ENCODE peak calls at places on chromosomes 6 and 20, in eight cellular contexts. One of them, this sample, is unnamed. For H3K4me1, the result is how much of the 10 kb centered on the place peaks cover.

GRCh38 chr20:59221049-59221748 is 57.6 kb downstream of the ZNF831 start:
- DNase-seq in HepG2: peak
- DNase-seq in CD4-positive, CD25-positive, alpha-beta regulatory T cell: no peak
- DNase-seq in lower lobe of right lung: no peak
- DNase-seq in adipocyte: peak
- DNase-seq in naive thymus-derived CD4-positive, alpha-beta T cell: no peak
- DNase-seq in Peyer's patch: no peak
- DNase-seq in hepatocyte: no peak
- DNase-seq in this sample: peak

GRCh38 chr6:2875840-2876207 is 27.3 kb downstream of the SERPINB9 start:
- DNase-seq in naive thymus-derived CD4-positive, alpha-beta T cell: no peak
- DNase-seq in hepatocyte: no peak
- DNase-seq in Peyer's patch: peak
- DNase-seq in lower lobe of right lung: peak
- DNase-seq in adipocyte: peak
- DNase-seq in CD4-positive, CD25-positive, alpha-beta regulatory T cell: no peak
- DNase-seq in HepG2: no peak
- DNase-seq in this sample: no peak

GRCh38 chr6:127518710-127519468 is at the start of gene MTCL3:
- DNase-seq in lower lobe of right lung: no peak
- DNase-seq in hepatocyte: peak
- DNase-seq in naive thymus-derived CD4-positive, alpha-beta T cell: no peak
- DNase-seq in CD4-positive, CD25-positive, alpha-beta regulatory T cell: no peak
- DNase-seq in adipocyte: peak
- DNase-seq in HepG2: no peak
- DNase-seq in Peyer's patch: no peak
- DNase-seq in this sample: no peak

GRCh38 chr6:154399097-154399496 is 42.5 kb upstream of the IPCEF1 start:
- DNase-seq in naive thymus-derived CD4-positive, alpha-beta T cell: no peak
- DNase-seq in Peyer's patch: no peak
- DNase-seq in adipocyte: no peak
- DNase-seq in CD4-positive, CD25-positive, alpha-beta regulatory T cell: no peak
- DNase-seq in HepG2: no peak
- DNase-seq in lower lobe of right lung: no peak
- DNase-seq in hepatocyte: no peak
- DNase-seq in this sample: peak

GRCh38 chr6:51684603-51685002 is 402.8 kb downstream of the PKHD1 start:
- DNase-seq in naive thymus-derived CD4-positive, alpha-beta T cell: no peak
- DNase-seq in lower lobe of right lung: no peak
- DNase-seq in Peyer's patch: no peak
- DNase-seq in CD4-positive, CD25-positive, alpha-beta regulatory T cell: no peak
- DNase-seq in adipocyte: no peak
- DNase-seq in hepatocyte: no peak
- DNase-seq in HepG2: no peak
- DNase-seq in this sample: no peak

GRCh38 chr6:141551318-141551717 is 581.4 kb upstream of the GJE1 start:
- DNase-seq in lower lobe of right lung: no peak
- DNase-seq in naive thymus-derived CD4-positive, alpha-beta T cell: no peak
- DNase-seq in hepatocyte: no peak
- DNase-seq in CD4-positive, CD25-positive, alpha-beta regulatory T cell: no peak
- DNase-seq in adipocyte: no peak
- DNase-seq in Peyer's patch: no peak
- DNase-seq in HepG2: no peak
- DNase-seq in this sample: no peak

GRCh38 chr6:69650703-69651102 is 146.1 kb downstream of the LMBRD1 start:
- DNase-seq in lower lobe of right lung: no peak
- DNase-seq in adipocyte: no peak
- DNase-seq in Peyer's patch: no peak
- DNase-seq in HepG2: no peak
- DNase-seq in naive thymus-derived CD4-positive, alpha-beta T cell: no peak
- DNase-seq in hepatocyte: no peak
- DNase-seq in CD4-positive, CD25-positive, alpha-beta regulatory T cell: no peak
- DNase-seq in this sample: no peak

GRCh38 chr6:168558686-168559085 is 117.7 kb downstream of the SMOC2 start:
- DNase-seq in adipocyte: no peak
- DNase-seq in Peyer's patch: no peak
- DNase-seq in hepatocyte: no peak
- DNase-seq in HepG2: no peak
- DNase-seq in lower lobe of right lung: no peak
- DNase-seq in CD4-positive, CD25-positive, alpha-beta regulatory T cell: no peak
- DNase-seq in naive thymus-derived CD4-positive, alpha-beta T cell: no peak
- DNase-seq in this sample: no peak

GRCh38 chr6:7156666-7157278 is 49.0 kb downstream of the RREB1 start:
- DNase-seq in lower lobe of right lung: peak
- DNase-seq in CD4-positive, CD25-positive, alpha-beta regulatory T cell: no peak
- DNase-seq in HepG2: no peak
- DNase-seq in hepatocyte: no peak
- DNase-seq in naive thymus-derived CD4-positive, alpha-beta T cell: no peak
- DNase-seq in Peyer's patch: no peak
- DNase-seq in adipocyte: peak
- DNase-seq in this sample: peak

GRCh38 chr6:1665214-1665613 is 55.5 kb downstream of the FOXC1 start:
- DNase-seq in HepG2: no peak
- DNase-seq in Peyer's patch: no peak
- DNase-seq in naive thymus-derived CD4-positive, alpha-beta T cell: no peak
- DNase-seq in hepatocyte: no peak
- DNase-seq in lower lobe of right lung: no peak
- DNase-seq in CD4-positive, CD25-positive, alpha-beta regulatory T cell: no peak
- DNase-seq in adipocyte: no peak
- DNase-seq in this sample: no peak

GRCh38 chr20:17887331-17888030 is 81.1 kb downstream of the SNX5 start:
- DNase-seq in CD4-positive, CD25-positive, alpha-beta regulatory T cell: no peak
- DNase-seq in HepG2: peak
- DNase-seq in naive thymus-derived CD4-positive, alpha-beta T cell: no peak
- DNase-seq in hepatocyte: no peak
- DNase-seq in adipocyte: no peak
- DNase-seq in lower lobe of right lung: no peak
- DNase-seq in Peyer's patch: peak
- DNase-seq in this sample: no peak

GRCh38 chr6:168418631-168419250 is 22.2 kb upstream of the SMOC2 start:
- DNase-seq in adipocyte: no peak
- DNase-seq in naive thymus-derived CD4-positive, alpha-beta T cell: no peak
- DNase-seq in HepG2: no peak
- DNase-seq in lower lobe of right lung: no peak
- DNase-seq in hepatocyte: no peak
- DNase-seq in CD4-positive, CD25-positive, alpha-beta regulatory T cell: no peak
- DNase-seq in Peyer's patch: no peak
- DNase-seq in this sample: no peak

GRCh38 chr6:49551126-49551865 is 828 bp downstream of the C6orf141 start:
- DNase-seq in HepG2: no peak
- DNase-seq in naive thymus-derived CD4-positive, alpha-beta T cell: no peak
- DNase-seq in adipocyte: peak
- DNase-seq in Peyer's patch: no peak
- DNase-seq in CD4-positive, CD25-positive, alpha-beta regulatory T cell: no peak
- DNase-seq in hepatocyte: peak
- DNase-seq in lower lobe of right lung: no peak
- DNase-seq in this sample: peak

GRCh38 chr20:60062431-60063336 is 104.5 kb downstream of the CDH26 start:
- DNase-seq in hepatocyte: peak
- DNase-seq in CD4-positive, CD25-positive, alpha-beta regulatory T cell: no peak
- DNase-seq in lower lobe of right lung: no peak
- DNase-seq in naive thymus-derived CD4-positive, alpha-beta T cell: no peak
- DNase-seq in HepG2: no peak
- DNase-seq in adipocyte: peak
- DNase-seq in Peyer's patch: no peak
- DNase-seq in this sample: no peak

GRCh38 chr6:161696828-161697227 is 423.0 kb upstream of the AGPAT4 start:
- DNase-seq in hepatocyte: no peak
- DNase-seq in HepG2: no peak
- DNase-seq in lower lobe of right lung: no peak
- DNase-seq in naive thymus-derived CD4-positive, alpha-beta T cell: no peak
- DNase-seq in CD4-positive, CD25-positive, alpha-beta regulatory T cell: no peak
- DNase-seq in Peyer's patch: no peak
- DNase-seq in adipocyte: peak
- DNase-seq in this sample: no peak

GRCh38 chr20:9093203-9093962 is 24.5 kb downstream of the PLCB4 start:
- DNase-seq in lower lobe of right lung: no peak
- DNase-seq in hepatocyte: no peak
- DNase-seq in HepG2: no peak
- DNase-seq in naive thymus-derived CD4-positive, alpha-beta T cell: no peak
- DNase-seq in Peyer's patch: no peak
- DNase-seq in adipocyte: no peak
- DNase-seq in CD4-positive, CD25-positive, alpha-beta regulatory T cell: no peak
- DNase-seq in this sample: no peak

GRCh38 chr20:14526891-14527290 is 189.5 kb upstream of the FLRT3 start:
- DNase-seq in CD4-positive, CD25-positive, alpha-beta regulatory T cell: no peak
- DNase-seq in adipocyte: no peak
- DNase-seq in lower lobe of right lung: no peak
- DNase-seq in naive thymus-derived CD4-positive, alpha-beta T cell: no peak
- DNase-seq in Peyer's patch: no peak
- DNase-seq in HepG2: no peak
- DNase-seq in hepatocyte: no peak
- DNase-seq in this sample: no peak

GRCh38 chr20:59912609-59913008 is 20.8 kb downstream of the SYCP2 start:
- DNase-seq in HepG2: no peak
- DNase-seq in CD4-positive, CD25-positive, alpha-beta regulatory T cell: no peak
- DNase-seq in naive thymus-derived CD4-positive, alpha-beta T cell: no peak
- DNase-seq in lower lobe of right lung: no peak
- DNase-seq in Peyer's patch: no peak
- DNase-seq in adipocyte: no peak
- DNase-seq in hepatocyte: no peak
- DNase-seq in this sample: no peak

GRCh38 chr6:107353773-107354382 is 105.5 kb downstream of the PDSS2 start:
- DNase-seq in adipocyte: no peak
- DNase-seq in CD4-positive, CD25-positive, alpha-beta regulatory T cell: no peak
- DNase-seq in lower lobe of right lung: no peak
- DNase-seq in HepG2: no peak
- DNase-seq in Peyer's patch: no peak
- DNase-seq in hepatocyte: no peak
- DNase-seq in naive thymus-derived CD4-positive, alpha-beta T cell: no peak
- DNase-seq in this sample: no peak

GRCh38 chr20:62489940-62490263 is 14.1 kb upstream of the GATA5 start:
- DNase-seq in CD4-positive, CD25-positive, alpha-beta regulatory T cell: no peak
- DNase-seq in lower lobe of right lung: no peak
- DNase-seq in naive thymus-derived CD4-positive, alpha-beta T cell: no peak
- DNase-seq in adipocyte: no peak
- DNase-seq in Peyer's patch: no peak
- DNase-seq in HepG2: no peak
- DNase-seq in hepatocyte: no peak
- DNase-seq in this sample: no peak
- H3K4me1 ChIP-seq in CD4-positive, CD25-positive, alpha-beta regulatory T cell: under half
- H3K4me1 ChIP-seq in lower lobe of right lung: under half
- H3K4me1 ChIP-seq in naive thymus-derived CD4-positive, alpha-beta T cell: under half
- H3K4me1 ChIP-seq in adipocyte: under half
- H3K4me1 ChIP-seq in Peyer's patch: under half
- H3K4me1 ChIP-seq in HepG2: half or more
- H3K4me1 ChIP-seq in hepatocyte: half or more
- H3K4me1 ChIP-seq in this sample: under half

DNA sequence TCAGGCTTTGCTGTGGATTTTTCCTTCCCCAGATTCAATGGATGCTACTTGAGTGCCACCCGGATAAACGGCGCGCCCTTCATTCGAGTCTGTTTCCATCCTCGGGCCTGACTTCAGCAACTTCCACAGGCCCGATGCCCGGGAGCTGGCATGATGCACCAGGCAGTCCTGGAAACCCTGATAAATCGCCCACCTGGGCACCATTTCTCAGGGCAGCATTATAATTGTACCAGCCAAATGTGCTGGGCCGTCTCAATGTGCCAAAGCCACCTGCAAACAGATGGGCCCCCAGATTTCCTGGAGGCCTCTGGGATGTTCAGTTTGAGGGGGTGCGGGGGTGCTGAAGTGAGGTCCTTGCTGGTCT is 65.8 kb downstream of the NOL4L start:
- DNase-seq in lower lobe of right lung: peak
- DNase-seq in HepG2: no peak
- DNase-seq in adipocyte: no peak
- DNase-seq in Peyer's patch: no peak
- DNase-seq in naive thymus-derived CD4-positive, alpha-beta T cell: no peak
- DNase-seq in CD4-positive, CD25-positive, alpha-beta regulatory T cell: no peak
- DNase-seq in hepatocyte: no peak
- DNase-seq in this sample: no peak
- H3K4me1 ChIP-seq in lower lobe of right lung: under half
- H3K4me1 ChIP-seq in HepG2: under half
- H3K4me1 ChIP-seq in adipocyte: under half
- H3K4me1 ChIP-seq in Peyer's patch: under half
- H3K4me1 ChIP-seq in naive thymus-derived CD4-positive, alpha-beta T cell: half or more
- H3K4me1 ChIP-seq in CD4-positive, CD25-positive, alpha-beta regulatory T cell: under half
- H3K4me1 ChIP-seq in hepatocyte: under half
- H3K4me1 ChIP-seq in this sample: under half

DNA sequence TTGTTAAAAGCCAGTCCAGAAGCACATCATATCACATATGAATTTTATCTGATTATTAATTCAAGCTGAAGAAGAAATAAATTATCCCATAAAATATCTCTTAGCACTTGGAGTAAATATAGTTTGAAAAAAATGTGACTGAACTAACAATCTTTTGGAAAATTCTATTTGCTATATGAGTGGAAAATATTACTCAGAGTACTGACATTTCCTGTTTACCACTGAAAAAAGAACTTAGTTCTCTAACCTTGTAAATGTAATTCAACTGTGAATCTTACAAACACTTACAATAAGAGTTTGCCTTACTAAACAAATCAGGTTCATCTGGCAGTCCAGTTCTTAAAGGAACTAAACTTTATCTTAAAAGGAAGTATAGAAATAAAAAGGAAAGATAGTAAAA is 44.2 kb downstream of the MOXD1 start:
- DNase-seq in naive thymus-derived CD4-positive, alpha-beta T cell: no peak
- DNase-seq in adipocyte: peak
- DNase-seq in HepG2: no peak
- DNase-seq in lower lobe of right lung: no peak
- DNase-seq in Peyer's patch: no peak
- DNase-seq in hepatocyte: no peak
- DNase-seq in CD4-positive, CD25-positive, alpha-beta regulatory T cell: no peak
- DNase-seq in this sample: peak
- H3K4me1 ChIP-seq in naive thymus-derived CD4-positive, alpha-beta T cell: under half
- H3K4me1 ChIP-seq in adipocyte: under half
- H3K4me1 ChIP-seq in HepG2: under half
- H3K4me1 ChIP-seq in lower lobe of right lung: under half
- H3K4me1 ChIP-seq in Peyer's patch: under half
- H3K4me1 ChIP-seq in hepatocyte: under half
- H3K4me1 ChIP-seq in CD4-positive, CD25-positive, alpha-beta regulatory T cell: under half
- H3K4me1 ChIP-seq in this sample: under half

DNA sequence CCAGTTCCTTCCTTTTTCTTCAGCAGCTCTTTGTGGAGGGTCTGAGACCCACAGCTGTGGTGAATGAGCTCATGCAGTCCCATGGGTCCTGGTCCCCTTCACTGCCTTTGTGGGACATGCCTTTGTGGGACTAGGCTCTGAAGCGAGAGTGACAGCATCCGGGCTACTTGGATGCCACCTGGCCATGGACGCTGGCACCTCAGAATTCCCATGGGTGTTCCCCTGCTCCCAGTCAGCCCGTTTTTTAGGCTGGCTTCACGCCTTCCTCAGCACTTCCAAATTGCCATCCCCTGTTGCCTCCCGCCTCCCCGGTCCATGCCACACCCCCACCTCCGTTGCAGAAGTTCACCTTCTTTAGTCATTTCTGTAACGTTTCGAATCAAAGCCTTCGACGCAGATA is 45.1 kb downstream of the RAMACL start:
- DNase-seq in lower lobe of right lung: no peak
- DNase-seq in naive thymus-derived CD4-positive, alpha-beta T cell: no peak
- DNase-seq in HepG2: no peak
- DNase-seq in adipocyte: no peak
- DNase-seq in hepatocyte: no peak
- DNase-seq in Peyer's patch: no peak
- DNase-seq in CD4-positive, CD25-positive, alpha-beta regulatory T cell: no peak
- DNase-seq in this sample: no peak
- H3K4me1 ChIP-seq in lower lobe of right lung: under half
- H3K4me1 ChIP-seq in naive thymus-derived CD4-positive, alpha-beta T cell: under half
- H3K4me1 ChIP-seq in HepG2: under half
- H3K4me1 ChIP-seq in adipocyte: under half
- H3K4me1 ChIP-seq in hepatocyte: under half
- H3K4me1 ChIP-seq in Peyer's patch: under half
- H3K4me1 ChIP-seq in CD4-positive, CD25-positive, alpha-beta regulatory T cell: under half
- H3K4me1 ChIP-seq in this sample: under half

GRCh38 chr20:25045343-25045712 is 12.6 kb downstream of the ACSS1 start:
- DNase-seq in HepG2: no peak
- DNase-seq in CD4-positive, CD25-positive, alpha-beta regulatory T cell: no peak
- DNase-seq in lower lobe of right lung: peak
- DNase-seq in Peyer's patch: no peak
- DNase-seq in hepatocyte: no peak
- DNase-seq in adipocyte: no peak
- DNase-seq in naive thymus-derived CD4-positive, alpha-beta T cell: no peak
- DNase-seq in this sample: no peak
- H3K4me1 ChIP-seq in HepG2: under half
- H3K4me1 ChIP-seq in CD4-positive, CD25-positive, alpha-beta regulatory T cell: under half
- H3K4me1 ChIP-seq in lower lobe of right lung: half or more
- H3K4me1 ChIP-seq in Peyer's patch: under half
- H3K4me1 ChIP-seq in hepatocyte: under half
- H3K4me1 ChIP-seq in adipocyte: under half
- H3K4me1 ChIP-seq in naive thymus-derived CD4-positive, alpha-beta T cell: under half
- H3K4me1 ChIP-seq in this sample: under half

This sample was measured in PC-3.